ENCODE peak calls at places on chromosomes 12 and 14, in five cellular contexts. T, G, C, Q and L are unnamed samples.

GRCh38 chr12:53324779-53325538 is 3.5 kb upstream of the AAAS start:
- DNase-seq in T (peak), G (peak), C (peak), Q (peak), L (peak)

GRCh38 chr14:89912667-89913211 is 41.8 kb downstream of the EFCAB11 start:
- DNase-seq in T (peak), G (no peak), C (peak), Q (peak), L (no peak)

GRCh38 chr14:105116451-105117256 is 51.4 kb upstream of the GPR132 start:
- DNase-seq in T (no peak), G (no peak), C (no peak), Q (no peak), L (no peak)

GRCh38 chr14:71004481-71004880 is 97.2 kb downstream of the PCNX1 start:
- DNase-seq in T (no peak), G (no peak), C (no peak), Q (no peak), L (no peak)

GRCh38 chr12:80763874-80764273 is 47.2 kb downstream of the MYF5 start:
- DNase-seq in T (peak), G (peak), C (peak), Q (peak), L (peak)

GRCh38 chr12:27344246-27344645 is 11.6 kb downstream of the BMAL2 start:
- DNase-seq in T (no peak), G (no peak), C (no peak), Q (no peak), L (no peak)

GRCh38 chr14:41146391-41146790 is 460.3 kb upstream of the LRFN5 start:
- DNase-seq in T (no peak), G (no peak), C (no peak), Q (no peak), L (no peak)

GRCh38 chr14:75554482-75554881 is 23.9 kb upstream of the FLVCR2 start:
- DNase-seq in T (no peak), G (no peak), C (no peak), Q (no peak), L (no peak)

GRCh38 chr14:27002179-27002578 is 404.3 kb upstream of the NOVA1 start:
- DNase-seq in T (no peak), G (no peak), C (no peak), Q (no peak), L (no peak)

GRCh38 chr12:66647034-66647691 is 31.7 kb downstream of the GRIP1 start:
- DNase-seq in T (peak), G (no peak), C (no peak), Q (no peak), L (no peak)

GRCh38 chr12:122684297-122684696 is 18.9 kb downstream of the HCAR2 start:
- DNase-seq in T (no peak), G (no peak), C (no peak), Q (no peak), L (no peak)

GRCh38 chr14:81565441-81566290 is 32.0 kb upstream of the SEL1L start:
- DNase-seq in T (no peak), G (peak), C (peak), Q (no peak), L (peak)

GRCh38 chr12:19799216-19799615 is 359.9 kb downstream of the AEBP2 start:
- DNase-seq in T (no peak), G (no peak), C (no peak), Q (no peak), L (no peak)

GRCh38 chr12:27576667-27577347 is 52.8 kb downstream of the PPFIBP1 start:
- DNase-seq in T (no peak), G (no peak), C (no peak), Q (no peak), L (no peak)

GRCh38 chr12:52837341-52837741 is 3.2 kb upstream of the KRT79 start:
- DNase-seq in T (peak), G (no peak), C (no peak), Q (no peak), L (no peak)

GRCh38 chr14:29706700-29707099 is 220.9 kb downstream of the PRKD1 start:
- DNase-seq in T (no peak), G (no peak), C (no peak), Q (no peak), L (no peak)

GRCh38 chr12:118391836-118392235 is 15.5 kb downstream of the SUDS3 start:
- DNase-seq in T (no peak), G (no peak), C (no peak), Q (no peak), L (no peak)

GRCh38 chr12:113237748-113238147 is 16.5 kb downstream of the TPCN1 start:
- DNase-seq in T (no peak), G (no peak), C (no peak), Q (no peak), L (peak)

GRCh38 chr14:105993814-105994213 is 467.4 kb downstream of the TMEM121 start:
- DNase-seq in T (no peak), G (no peak), C (no peak), Q (no peak), L (no peak)

GRCh38 chr14:52325126-52325525 is 11.0 kb downstream of the PTGER2 start:
- DNase-seq in T (no peak), G (no peak), C (no peak), Q (no peak), L (peak)

GRCh38 chr12:7175493-7175892 is 14.0 kb upstream of the PEX5 start:
- DNase-seq in T (no peak), G (no peak), C (no peak), Q (no peak), L (no peak)

GRCh38 chr14:105529506-105530445 is 3.4 kb downstream of the TMEM121 start:
- DNase-seq in T (no peak), G (no peak), C (peak), Q (no peak), L (no peak)

GRCh38 chr14:20460458-20461229 is 590 bp downstream of the PIP4P1 start:
- DNase-seq in T (no peak), G (no peak), C (peak), Q (peak), L (no peak)

GRCh38 chr14:22896760-22897159 is 13.7 kb downstream of the REM2 start:
- DNase-seq in T (no peak), G (no peak), C (no peak), Q (no peak), L (no peak)

GRCh38 chr12:38905480-38906351 is at the start of gene CPNE8:
- DNase-seq in T (peak), G (peak), C (peak), Q (peak), L (no peak)

GRCh38 chr12:2639020-2639298 is 155.8 kb upstream of the FKBP4 start:
- DNase-seq in T (no peak), G (no peak), C (no peak), Q (no peak), L (no peak)

GRCh38 chr14:99725774-99726537 is 41.9 kb downstream of the CYP46A1 start:
- DNase-seq in T (no peak), G (no peak), C (no peak), Q (no peak), L (no peak)